ENCODE peak calls at places on chromosomes 3 and 15, in four cellular contexts. One of them, this sample, is unnamed.

GRCh38 chr15:62879770-62880169 is 162.8 kb upstream of the TPM1 start:
- DNase-seq in K562: no peak
- DNase-seq in GM12878: no peak
- DNase-seq in HepG2: no peak
- DNase-seq in this sample: no peak

GRCh38 chr15:67114846-67115521 is 49.6 kb downstream of the SMAD3 start:
- DNase-seq in K562: no peak
- DNase-seq in GM12878: no peak
- DNase-seq in HepG2: no peak
- DNase-seq in this sample: no peak

GRCh38 chr3:4071481-4072184 is 231.5 kb upstream of the SETMAR start:
- DNase-seq in K562: no peak
- DNase-seq in GM12878: no peak
- DNase-seq in HepG2: no peak
- DNase-seq in this sample: no peak

GRCh38 chr3:134381836-134382442 is 7.7 kb upstream of the AMOTL2 start:
- DNase-seq in K562: no peak
- DNase-seq in GM12878: no peak
- DNase-seq in HepG2: no peak
- DNase-seq in this sample: no peak

GRCh38 chr3:131738095-131738494 is 235.3 kb upstream of the MRPL3 start:
- DNase-seq in K562: no peak
- DNase-seq in GM12878: no peak
- DNase-seq in HepG2: no peak
- DNase-seq in this sample: peak; percentile 68

GRCh38 chr3:196073188-196073838 is 8.6 kb downstream of the TFRC start:
- DNase-seq in K562: peak; percentile 44
- DNase-seq in GM12878: peak; percentile 50
- DNase-seq in HepG2: peak; percentile 40
- DNase-seq in this sample: peak; percentile 77

GRCh38 chr15:63243776-63244175 is 33.6 kb upstream of the APH1B start:
- DNase-seq in K562: no peak
- DNase-seq in GM12878: peak; percentile 16
- DNase-seq in HepG2: no peak
- DNase-seq in this sample: no peak

GRCh38 chr15:56215769-56216168 is 27.9 kb downstream of the RFX7 start:
- DNase-seq in K562: no peak
- DNase-seq in GM12878: no peak
- DNase-seq in HepG2: no peak
- DNase-seq in this sample: no peak

GRCh38 chr15:88246666-88247446 is 9.7 kb downstream of the NTRK3 start:
- DNase-seq in K562: peak; percentile 87
- DNase-seq in GM12878: no peak
- DNase-seq in HepG2: peak; percentile 44
- DNase-seq in this sample: peak; percentile 89

GRCh38 chr15:74174216-74174965 is 881 bp downstream of the ISLR start:
- DNase-seq in K562: no peak
- DNase-seq in GM12878: no peak
- DNase-seq in HepG2: no peak
- DNase-seq in this sample: peak; percentile 63

GRCh38 chr3:14261229-14261628 is 82.6 kb downstream of the LSM3 start:
- DNase-seq in K562: peak; percentile 96
- DNase-seq in GM12878: peak; percentile 16
- DNase-seq in HepG2: peak; percentile 61
- DNase-seq in this sample: peak; percentile 88

GRCh38 chr3:45575491-45575923 is 19.0 kb upstream of the LIMD1 start:
- DNase-seq in K562: no peak
- DNase-seq in GM12878: no peak
- DNase-seq in HepG2: no peak
- DNase-seq in this sample: no peak

GRCh38 chr15:58043192-58043903 is 22.2 kb downstream of the ALDH1A2 start:
- DNase-seq in K562: peak; percentile 45
- DNase-seq in GM12878: no peak
- DNase-seq in HepG2: peak; percentile 27
- DNase-seq in this sample: no peak

GRCh38 chr3:155313303-155313702 is 19.8 kb upstream of the STRIT1 start:
- DNase-seq in K562: no peak
- DNase-seq in GM12878: no peak
- DNase-seq in HepG2: no peak
- DNase-seq in this sample: no peak

DNA sequence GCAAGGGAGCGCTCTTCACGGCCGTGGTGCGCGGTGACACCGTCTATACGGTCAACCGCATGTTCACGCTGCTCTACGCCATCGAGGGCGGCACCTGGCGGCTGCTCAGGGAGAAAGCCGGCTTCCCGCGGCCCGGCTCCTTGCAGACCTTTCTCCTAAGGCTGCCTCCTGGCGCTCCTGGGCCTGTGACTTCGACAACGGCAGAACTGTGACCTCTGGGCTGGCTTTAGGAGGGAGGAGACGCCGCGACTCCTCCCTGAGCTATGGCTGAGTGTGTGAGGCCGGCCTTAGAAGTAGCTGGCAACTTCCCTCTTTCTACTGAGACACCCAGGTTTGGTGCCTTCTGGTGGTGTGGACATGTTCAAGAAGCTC is 1.4 kb downstream of the KBTBD13 start:
- DNase-seq in K562: no peak
- DNase-seq in GM12878: no peak
- DNase-seq in HepG2: no peak
- DNase-seq in this sample: peak; percentile 61
- TF ChIP-seq FOXM1 in K562: no peak
- TF ChIP-seq FOXM1 in GM12878: no peak
- TF ChIP-seq FOXM1 in HepG2: no peak
- TF ChIP-seq FOXM1 in this sample: no peak

DNA sequence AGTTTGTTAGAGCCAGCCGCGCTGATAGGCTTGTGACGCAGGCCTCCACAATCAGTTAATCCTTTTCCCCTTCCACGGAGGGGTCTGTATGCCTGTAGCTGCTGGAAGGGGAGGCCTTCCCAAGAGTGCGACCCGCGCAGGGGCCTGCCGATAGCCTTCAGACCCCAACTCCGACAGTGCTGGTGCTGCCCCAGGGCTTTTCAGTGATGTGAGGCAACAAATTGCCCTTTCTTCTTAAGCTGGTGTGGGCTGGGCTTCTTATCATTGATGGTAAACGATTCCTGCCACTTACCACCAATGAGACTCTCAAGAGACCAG is 143.4 kb downstream of the CHSY1 start:
- DNase-seq in K562: no peak
- DNase-seq in GM12878: no peak
- DNase-seq in HepG2: no peak
- DNase-seq in this sample: no peak
- H3K4me2 ChIP-seq in K562: peak overlapping the region; percentile 57
- H3K4me2 ChIP-seq in GM12878: no peak overlapping the region
- H3K4me2 ChIP-seq in HepG2: no peak overlapping the region
- H3K4me2 ChIP-seq in this sample: no peak overlapping the region

DNA sequence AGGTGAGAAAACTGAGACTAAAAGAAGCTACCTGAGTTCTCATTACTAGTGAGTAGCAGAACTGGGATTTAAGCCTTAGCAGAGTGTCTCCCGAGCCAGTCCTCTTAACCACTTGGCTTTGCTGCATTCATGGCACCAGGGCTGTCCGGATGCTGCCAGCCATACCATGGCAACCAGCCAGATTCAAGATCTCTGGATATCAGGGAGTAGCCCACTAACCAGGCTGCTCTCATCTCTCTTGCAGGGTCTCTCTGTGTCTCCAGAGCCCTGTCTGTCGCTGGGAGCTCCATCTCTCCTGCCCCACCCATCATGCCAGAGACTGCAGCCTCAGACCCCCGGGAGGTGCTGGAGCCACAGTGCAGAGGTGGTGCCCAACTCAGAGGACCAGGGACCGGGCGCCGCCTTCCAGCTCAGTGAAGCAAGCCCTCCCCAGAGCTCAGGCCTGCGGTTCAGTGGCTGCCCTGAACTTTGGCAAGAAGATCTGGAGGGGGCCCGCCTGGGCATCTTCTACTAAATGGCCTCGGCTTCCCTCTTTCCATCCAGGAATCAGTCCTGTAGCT is 1.8 kb downstream of the MESP2 start:
- DNase-seq in K562: no peak
- DNase-seq in GM12878: no peak
- DNase-seq in HepG2: no peak
- DNase-seq in this sample: peak; percentile 67
- TF ChIP-seq GABPA in K562: no peak
- TF ChIP-seq GABPA in GM12878: no peak
- TF ChIP-seq GABPA in HepG2: no peak
- TF ChIP-seq GABPA in this sample: no peak

GRCh38 chr3:76582098-76582497 is 457.8 kb upstream of the ROBO2 start:
- DNase-seq in K562: no peak
- DNase-seq in GM12878: no peak
- DNase-seq in HepG2: no peak
- DNase-seq in this sample: no peak

GRCh38 chr3:76586471-76586870 is 453.4 kb upstream of the ROBO2 start:
- DNase-seq in K562: no peak
- DNase-seq in GM12878: no peak
- DNase-seq in HepG2: no peak
- DNase-seq in this sample: no peak

GRCh38 chr3:76582632-76583378 is 457.1 kb upstream of the ROBO2 start:
- DNase-seq in K562: no peak
- DNase-seq in GM12878: no peak
- DNase-seq in HepG2: no peak
- DNase-seq in this sample: no peak

GRCh38 chr3:76585794-76586392 is 454.0 kb upstream of the ROBO2 start:
- DNase-seq in K562: no peak
- DNase-seq in GM12878: no peak
- DNase-seq in HepG2: peak; percentile 3
- DNase-seq in this sample: peak; percentile 34
- TF ChIP-seq FOXM1 in K562: no peak
- TF ChIP-seq FOXM1 in GM12878: no peak
- TF ChIP-seq FOXM1 in HepG2: no peak
- TF ChIP-seq FOXM1 in this sample: no peak

GRCh38 chr3:23671901-23672589 is 133.7 kb upstream of the UBE2E1 start:
- DNase-seq in K562: no peak
- DNase-seq in GM12878: no peak
- DNase-seq in HepG2: no peak
- DNase-seq in this sample: no peak
- H3K4me2 ChIP-seq in K562: no peak overlapping the region
- H3K4me2 ChIP-seq in GM12878: no peak overlapping the region
- H3K4me2 ChIP-seq in HepG2: no peak overlapping the region
- H3K4me2 ChIP-seq in this sample: no peak overlapping the region

GRCh38 chr3:194384569-194385001 is 14.5 kb downstream of the GP5 start:
- DNase-seq in K562: no peak
- DNase-seq in GM12878: no peak
- DNase-seq in HepG2: no peak
- DNase-seq in this sample: no peak
- TF ChIP-seq GABPA in K562: no peak
- TF ChIP-seq GABPA in GM12878: no peak
- TF ChIP-seq GABPA in HepG2: no peak
- TF ChIP-seq GABPA in this sample: no peak

GRCh38 chr3:135649361-135649760 is 316.2 kb upstream of the PPP2R3A start:
- DNase-seq in K562: no peak
- DNase-seq in GM12878: no peak
- DNase-seq in HepG2: no peak
- DNase-seq in this sample: no peak

GRCh38 chr3:135655328-135655727 is 310.2 kb upstream of the PPP2R3A start:
- DNase-seq in K562: no peak
- DNase-seq in GM12878: no peak
- DNase-seq in HepG2: no peak
- DNase-seq in this sample: no peak

GRCh38 chr3:135646873-135647272 is 318.7 kb upstream of the PPP2R3A start:
- DNase-seq in K562: no peak
- DNase-seq in GM12878: no peak
- DNase-seq in HepG2: no peak
- DNase-seq in this sample: no peak

DNA sequence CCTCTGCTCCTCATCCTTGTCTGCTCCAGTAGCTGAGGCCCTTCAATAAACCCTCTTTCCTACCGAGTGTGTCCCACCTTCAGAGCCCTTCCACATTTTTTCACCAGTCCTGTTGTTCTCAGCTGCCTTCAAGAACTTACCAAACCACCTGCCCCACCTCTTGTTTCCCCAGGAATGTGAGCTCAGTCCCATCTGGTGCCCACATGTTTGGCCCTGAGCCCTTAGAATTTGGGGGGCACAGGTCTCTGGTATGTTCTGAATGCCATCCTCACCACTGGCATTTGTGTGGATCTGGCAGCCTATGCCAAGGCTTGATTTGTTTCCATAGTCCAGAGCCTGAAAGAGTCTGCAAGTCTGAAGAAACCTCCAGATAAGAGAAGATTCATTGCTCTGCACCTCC is 315.2 kb upstream of the PPP2R3A start:
- DNase-seq in K562: no peak
- DNase-seq in GM12878: no peak
- DNase-seq in HepG2: no peak
- DNase-seq in this sample: no peak
- TF ChIP-seq FOXM1 in K562: no peak
- TF ChIP-seq FOXM1 in GM12878: no peak
- TF ChIP-seq FOXM1 in HepG2: no peak
- TF ChIP-seq FOXM1 in this sample: no peak

This sample was measured in SK-N-SH.